ENCODE peak calls at places on chromosomes 11 and 22, in six cellular contexts. N is chondrocyte, O is endothelial cell, P is right atrium auricular region, L is left lobe of liver, X is cardiac septum. D is an unnamed sample.

GRCh38 chr11:7167976-7168740 is 79.4 kb downstream of the RBMXL2 start:
- DNase-seq in L (no peak), N (no peak), O (no peak), P (no peak), X (no peak), D (no peak)

GRCh38 chr11:94450061-94450460 is 43.6 kb downstream of the MRE11 start:
- DNase-seq in P (no peak), L (no peak), X (no peak), O (no peak), N (no peak), D (no peak)

GRCh38 chr11:32178692-32179091 is 87.8 kb downstream of the RCN1 start:
- DNase-seq in N (no peak), L (no peak), P (no peak), X (no peak), O (no peak), D (no peak)

GRCh38 chr11:121452609-121453150 is at the start of gene SORL1-AS1:
- DNase-seq in L (peak), P (no peak), O (no peak), N (no peak), X (no peak), D (no peak)

GRCh38 chr11:102111011-102111786 is 952 bp downstream of the YAP1 start:
- DNase-seq in N (no peak), P (peak), X (peak), O (peak), L (peak), D (peak)

GRCh38 chr11:61484541-61484940 is 24.0 kb upstream of the LRRC10B start:
- DNase-seq in P (no peak), N (no peak), X (no peak), O (no peak), L (no peak), D (no peak)

GRCh38 chr11:60122414-60123036 is 34.1 kb downstream of the MS4A2 start:
- DNase-seq in O (no peak), L (no peak), X (no peak), N (no peak), P (no peak), D (no peak)

GRCh38 chr11:16012125-16012751 is 344.1 kb downstream of the SOX6 start:
- DNase-seq in L (no peak), X (no peak), P (no peak), N (no peak), O (no peak), D (no peak)

GRCh38 chr11:109641549-109641948 is 219.6 kb downstream of the C11orf87 start:
- DNase-seq in P (no peak), X (no peak), O (peak), L (no peak), N (no peak), D (no peak)

GRCh38 chr22:17120711-17121234 is 387 bp downstream of the TMEM121B start:
- DNase-seq in L (no peak), O (peak), N (no peak), X (no peak), P (no peak), D (no peak)

GRCh38 chr11:73040046-73040445 is 102.1 kb downstream of the FCHSD2 start:
- DNase-seq in X (no peak), P (no peak), O (no peak), N (no peak), L (no peak), D (no peak)

GRCh38 chr22:43946391-43946680 is 8.9 kb upstream of the SAMM50 start:
- DNase-seq in N (peak), O (no peak), P (no peak), L (no peak), X (no peak), D (no peak)

GRCh38 chr11:12803086-12803826 is 129.0 kb downstream of the TEAD1 start:
- DNase-seq in L (no peak), P (no peak), O (no peak), X (no peak), N (no peak), D (no peak)

GRCh38 chr11:79413258-79413657 is 27.6 kb downstream of the TENM4 start:
- DNase-seq in L (no peak), P (peak), N (no peak), X (peak), O (peak), D (peak)

GRCh38 chr11:2325123-2325522 is 23.3 kb downstream of the TSPAN32 start:
- DNase-seq in X (no peak), P (no peak), N (no peak), O (no peak), L (peak), D (no peak)

GRCh38 chr11:63933459-63933858 is 5.3 kb upstream of the NAA40 start:
- DNase-seq in N (no peak), L (no peak), X (no peak), P (no peak), O (no peak), D (no peak)

GRCh38 chr11:58465690-58466089 is 23.7 kb upstream of the OR5B12 start:
- DNase-seq in X (no peak), P (no peak), N (no peak), L (no peak), O (no peak), D (no peak)

GRCh38 chr11:44559207-44559943 is 6.1 kb upstream of the CD82 start:
- DNase-seq in X (no peak), P (no peak), N (no peak), L (no peak), O (no peak), D (no peak)

GRCh38 chr11:123413636-123414035 is 16.4 kb upstream of the GRAMD1B start:
- DNase-seq in N (no peak), O (no peak), L (no peak), P (no peak), X (no peak), D (no peak)

GRCh38 chr11:109970516-109971183 is 122.5 kb upstream of the ZC3H12C start:
- DNase-seq in O (no peak), N (no peak), X (no peak), L (no peak), P (no peak), D (no peak)

GRCh38 chr11:15923169-15923568 is 433.2 kb downstream of the SOX6 start:
- DNase-seq in L (no peak), O (no peak), N (no peak), P (no peak), X (no peak), D (no peak)

GRCh38 chr11:17637901-17638300 is 81.5 kb upstream of the MYOD1 start:
- DNase-seq in X (no peak), P (no peak), N (no peak), O (no peak), L (no peak), D (no peak)

GRCh38 chr11:1499899-1500298 is 13.3 kb upstream of the MOB2 start:
- DNase-seq in P (no peak), N (peak), X (peak), L (no peak), O (no peak), D (peak)